ENCODE peak calls at places on chromosomes 1 and 21, in eight cellular contexts. G is PC-3; Q is uterus; M is AG04450; P is GM04504; F is stimulated activated CD4-positive, alpha-beta T cell treated with anti-CD3 and anti-CD28 coated beads, Interleukin-4, amount 100 ng/mL, for 48 hours; E is NCI-H748 treated with DMSO at 0.1 percent for 48 hours; B is brain pericyte. D is an unnamed sample.

GRCh38 chr1:108560430-108561144 is 687 bp downstream of the EEIG2 start:
- DNase-seq in P (peak), M (no peak), E (peak), F (peak), Q (peak), B (no peak), G (peak), D (no peak)

GRCh38 chr21:41806773-41807172 is 39.9 kb upstream of the RIPK4 start:
- DNase-seq in Q (no peak), F (no peak), M (no peak), E (no peak), G (no peak), B (no peak), P (no peak), D (no peak)

GRCh38 chr1:20279507-20279906 is 11.2 kb upstream of the VWA5B1 start:
- DNase-seq in Q (no peak), G (peak), M (no peak), P (no peak), B (no peak), E (no peak), F (no peak), D (no peak)

GRCh38 chr1:82755671-82756070 is 954.9 kb downstream of the ADGRL2 start:
- DNase-seq in B (peak), E (no peak), Q (no peak), G (no peak), M (no peak), F (no peak), P (no peak), D (no peak)

GRCh38 chr1:244865028-244865371 is 657 bp upstream of the HNRNPU start:
- DNase-seq in G (no peak), P (no peak), Q (peak), B (no peak), M (no peak), F (peak), E (peak), D (no peak)

GRCh38 chr1:40630488-40631223 is 34.8 kb downstream of the RIMS3 start:
- DNase-seq in B (no peak), M (no peak), F (no peak), G (peak), E (peak), Q (no peak), P (no peak), D (no peak)

GRCh38 chr1:234962340-234962989 is 166.2 kb downstream of the TOMM20 start:
- DNase-seq in P (peak), Q (peak), B (peak), G (peak), M (peak), F (no peak), E (no peak), D (no peak)

GRCh38 chr1:168216171-168216570 is 9.6 kb upstream of the SFT2D2 start:
- DNase-seq in Q (no peak), B (no peak), E (no peak), F (no peak), M (no peak), P (no peak), G (no peak), D (no peak)

GRCh38 chr21:32770514-32771133 is 931 bp downstream of the PAXBP1 start:
- DNase-seq in M (no peak), Q (no peak), F (no peak), P (no peak), G (peak), E (peak), B (no peak), D (no peak)

GRCh38 chr1:169618367-169618766 is 11.6 kb downstream of the SELP start:
- DNase-seq in Q (no peak), F (no peak), P (no peak), E (no peak), M (no peak), B (no peak), G (no peak), D (peak)

GRCh38 chr21:37266515-37267221 is 466 bp downstream of the VPS26C start:
- DNase-seq in Q (no peak), B (no peak), F (peak), P (no peak), E (peak), M (no peak), G (peak), D (no peak)

GRCh38 chr21:31872072-31872451 is 758 bp upstream of the HUNK start:
- DNase-seq in M (no peak), P (no peak), Q (no peak), E (no peak), B (no peak), G (no peak), F (no peak), D (no peak)

GRCh38 chr1:98046031-98046641 is 125.3 kb upstream of the DPYD start:
- DNase-seq in E (peak), P (peak), G (no peak), Q (no peak), B (no peak), F (peak), M (no peak), D (no peak)

GRCh38 chr1:207867136-207868081 is 43.5 kb downstream of the CD34 start:
- DNase-seq in E (no peak), P (no peak), F (no peak), M (no peak), Q (no peak), B (no peak), G (no peak), D (no peak)

GRCh38 chr1:201751872-201752271 is 77.1 kb upstream of the IPO9 start:
- DNase-seq in E (no peak), Q (no peak), M (no peak), F (no peak), G (no peak), B (no peak), P (no peak), D (no peak)

GRCh38 chr21:35478096-35479080 is 429.3 kb upstream of the RUNX1 start:
- DNase-seq in M (no peak), E (no peak), B (no peak), F (no peak), G (no peak), Q (no peak), P (no peak), D (no peak)

GRCh38 chr1:172394167-172394751 is 26.2 kb upstream of the C1orf105 start:
- DNase-seq in P (no peak), F (peak), E (no peak), M (no peak), G (peak), Q (no peak), B (no peak), D (no peak)

GRCh38 chr1:192529031-192529755 is 46.4 kb upstream of the RGS1 start:
- DNase-seq in P (no peak), B (no peak), F (no peak), M (no peak), E (no peak), Q (no peak), G (no peak), D (no peak)

GRCh38 chr21:45788198-45788597 is 144.7 kb downstream of the PCBP3 start:
- DNase-seq in P (no peak), M (no peak), Q (no peak), G (no peak), B (no peak), E (no peak), F (no peak), D (no peak)

GRCh38 chr1:179314928-179315327 is 21.3 kb downstream of the SOAT1 start:
- DNase-seq in M (no peak), E (no peak), P (no peak), G (no peak), B (no peak), Q (no peak), F (no peak), D (no peak)

GRCh38 chr21:36155603-36156338 is 853 bp upstream of the DOP1B start:
- DNase-seq in F (no peak), G (peak), P (no peak), Q (peak), B (no peak), E (no peak), M (no peak), D (no peak)

GRCh38 chr1:175154595-175155472 is 37.7 kb downstream of the KIAA0040 start:
- DNase-seq in P (no peak), B (no peak), Q (peak), E (peak), G (peak), F (peak), M (no peak), D (no peak)

GRCh38 chr1:24737368-24738117 is 7.7 kb upstream of the CLIC4 start:
- DNase-seq in G (no peak), B (no peak), F (no peak), P (no peak), E (no peak), Q (no peak), M (no peak), D (no peak)